ENCODE peak calls at places on chromosomes 6 and 20, in eight cellular contexts. K is fibroblast of mammary gland; B is NT2/D1; G is adrenal gland; C is WTC11; N is activated T-helper 2 cell treated with anti-CD3 and anti-CD28 coated beads, Interferon-gamma antibody, Interleukin-2, Interleukin-4, amounts not matched to agents 10 μg/mL and 5 μg/mL and 100 μg/mL, durations not matched to agents 14 hours and 24 hours and 36 hours; T is myocyte; E is activated naive CD4-positive, alpha-beta T cell treated with anti-CD3 and anti-CD28 coated beads, Interleukin-2, amount 10 ng/mL, durations not matched to agents 7 days and 5 days. V is an unnamed sample.

GRCh38 chr6:136317023-136317649 is 27.5 kb upstream of the BCLAF1 start:
- DNase-seq in K (peak), B (peak), G (peak), C (peak), N (peak), T (peak), E (peak), V (no peak)

GRCh38 chr20:37081717-37082289 is 14.0 kb downstream of the RBL1 start:
- DNase-seq in K (peak), B (no peak), G (no peak), C (no peak), N (no peak), T (no peak), E (peak), V (no peak)

GRCh38 chr6:45714795-45715507 is 300.7 kb downstream of the CLIC5 start:
- DNase-seq in K (peak), B (peak), G (peak), C (peak), N (peak), T (peak), E (peak), V (no peak)

GRCh38 chr6:155152211-155153076 is 111.4 kb upstream of the CLDN20 start:
- DNase-seq in K (no peak), B (no peak), G (no peak), C (peak), N (no peak), T (no peak), E (no peak), V (no peak)

GRCh38 chr20:25214824-25215223 is 19.3 kb downstream of the ENTPD6 start:
- DNase-seq in K (no peak), B (no peak), G (no peak), C (no peak), N (no peak), T (no peak), E (no peak), V (no peak)

GRCh38 chr20:47355489-47356219 is 845 bp downstream of the ZMYND8 start:
- DNase-seq in K (no peak), B (no peak), G (no peak), C (no peak), N (no peak), T (peak), E (no peak), V (no peak)

GRCh38 chr6:74248966-74249365 is 553.0 kb downstream of the CD109 start:
- DNase-seq in K (no peak), B (no peak), G (no peak), C (no peak), N (no peak), T (no peak), E (no peak), V (no peak)

GRCh38 chr20:32528905-32529670 is 56.0 kb downstream of the NOL4L start:
- DNase-seq in K (no peak), B (no peak), G (no peak), C (no peak), N (no peak), T (no peak), E (no peak), V (peak)

GRCh38 chr6:26349964-26350857 is 14.8 kb upstream of the BTN3A2 start:
- DNase-seq in K (no peak), B (no peak), G (no peak), C (no peak), N (no peak), T (no peak), E (no peak), V (no peak)

GRCh38 chr6:42204768-42205282 is 10.1 kb upstream of the GUCA1B start:
- DNase-seq in K (no peak), B (no peak), G (no peak), C (no peak), N (no peak), T (no peak), E (no peak), V (no peak)

GRCh38 chr6:128492386-128492785 is 28.0 kb downstream of the PTPRK start:
- DNase-seq in K (no peak), B (no peak), G (no peak), C (no peak), N (no peak), T (no peak), E (no peak), V (no peak)

GRCh38 chr6:34514593-34515472 is 41.3 kb downstream of the SPDEF start:
- DNase-seq in K (peak), B (peak), G (no peak), C (peak), N (no peak), T (no peak), E (peak), V (no peak)

GRCh38 chr6:142929751-142930358 is 15.1 kb downstream of the HIVEP2 start:
- DNase-seq in K (peak), B (no peak), G (no peak), C (no peak), N (no peak), T (no peak), E (no peak), V (no peak)

GRCh38 chr20:46563170-46563847 is 12.9 kb upstream of the OCSTAMP start:
- DNase-seq in K (no peak), B (no peak), G (no peak), C (peak), N (no peak), T (no peak), E (no peak), V (no peak)

GRCh38 chr6:125534430-125535263 is 214.8 kb upstream of the HEY2 start:
- DNase-seq in K (no peak), B (no peak), G (no peak), C (no peak), N (no peak), T (no peak), E (no peak), V (no peak)

GRCh38 chr6:170136541-170137175 is 154.2 kb downstream of the DLL1 start:
- DNase-seq in K (no peak), B (no peak), G (no peak), C (no peak), N (no peak), T (no peak), E (peak), V (peak)

GRCh38 chr20:62684986-62685385 is 23.6 kb upstream of the NTSR1 start:
- DNase-seq in K (no peak), B (no peak), G (no peak), C (no peak), N (no peak), T (no peak), E (no peak), V (no peak)

GRCh38 chr6:5249451-5250122 is 11.2 kb downstream of the LYRM4 start:
- DNase-seq in K (peak), B (no peak), G (no peak), C (no peak), N (no peak), T (peak), E (no peak), V (no peak)

GRCh38 chr20:31863296-31864085 is 6.8 kb downstream of the DUSP15 start:
- DNase-seq in K (no peak), B (no peak), G (no peak), C (peak), N (no peak), T (no peak), E (no peak), V (peak)

GRCh38 chr6:24148154-24148570 is 22.1 kb downstream of the NRSN1 start:
- DNase-seq in K (no peak), B (no peak), G (no peak), C (no peak), N (no peak), T (no peak), E (no peak), V (no peak)

GRCh38 chr6:66355471-66355870 is 648.4 kb upstream of the EYS start:
- DNase-seq in K (no peak), B (no peak), G (no peak), C (no peak), N (no peak), T (no peak), E (no peak), V (no peak)

GRCh38 chr20:20367681-20368413 is at the start of gene INSM1:
- DNase-seq in K (no peak), B (no peak), G (no peak), C (peak), N (no peak), T (no peak), E (no peak), V (no peak)

GRCh38 chr6:141303907-141304306 is 828.8 kb upstream of the GJE1 start:
- DNase-seq in K (no peak), B (no peak), G (no peak), C (no peak), N (no peak), T (no peak), E (no peak), V (no peak)

GRCh38 chr6:148395583-148396101 is 53.0 kb downstream of the SASH1 start:
- DNase-seq in K (no peak), B (no peak), G (no peak), C (no peak), N (no peak), T (peak), E (no peak), V (peak)

GRCh38 chr6:141956046-141956761 is 176.5 kb upstream of the GJE1 start:
- DNase-seq in K (peak), B (no peak), G (no peak), C (no peak), N (no peak), T (peak), E (no peak), V (no peak)

GRCh38 chr20:23200914-23201313 is 114.8 kb upstream of the CD93 start:
- DNase-seq in K (peak), B (peak), G (no peak), C (peak), N (no peak), T (no peak), E (no peak), V (no peak)

GRCh38 chr6:148265058-148265457 is 77.6 kb upstream of the SASH1 start:
- DNase-seq in K (no peak), B (no peak), G (no peak), C (no peak), N (no peak), T (no peak), E (no peak), V (no peak)

GRCh38 chr20:37823276-37823980 is 79.5 kb upstream of the VSTM2L start:
- DNase-seq in K (no peak), B (no peak), G (no peak), C (no peak), N (no peak), T (peak), E (no peak), V (no peak)

GRCh38 chr6:107866606-107867301 is 42.6 kb upstream of the SCML4 start:
- DNase-seq in K (peak), B (no peak), G (no peak), C (no peak), N (no peak), T (peak), E (peak), V (no peak)

GRCh38 chr20:59416916-59417315 is 116.5 kb downstream of the EDN3 start:
- DNase-seq in K (no peak), B (no peak), G (no peak), C (no peak), N (no peak), T (no peak), E (no peak), V (no peak)

GRCh38 chr6:10662207-10662606 is 32.2 kb downstream of the C6orf52 start:
- DNase-seq in K (no peak), B (no peak), G (no peak), C (no peak), N (no peak), T (no peak), E (no peak), V (no peak)

GRCh38 chr20:37341632-37342031 is 4.3 kb upstream of the SRC start:
- DNase-seq in K (no peak), B (no peak), G (no peak), C (no peak), N (no peak), T (no peak), E (no peak), V (no peak)

GRCh38 chr6:155349129-155349528 is 34.8 kb upstream of the TFB1M start:
- DNase-seq in K (peak), B (no peak), G (no peak), C (no peak), N (no peak), T (peak), E (no peak), V (no peak)